ENCODE peak calls at places on chromosomes 16 and 17, in four cellular contexts. S, Q, C and O are unnamed samples.

GRCh38 chr17:34252138-34252889 is 2.8 kb upstream of the CCL2 start:
- DNase-seq in S (peak), Q (peak), C (peak), O (peak)

GRCh38 chr17:70829876-70830275 is 660.5 kb downstream of the KCNJ2 start:
- DNase-seq in S (no peak), Q (no peak), C (no peak), O (no peak)

GRCh38 chr17:9402590-9403199 is 172.9 kb downstream of the STX8 start:
- DNase-seq in S (no peak), Q (peak), C (peak), O (peak)

GRCh38 chr17:76700290-76700626 is 10.5 kb downstream of the MXRA7 start:
- DNase-seq in S (no peak), Q (no peak), C (no peak), O (no peak)

GRCh38 chr17:64385187-64386083 is 5.2 kb downstream of the PECAM1 start:
- DNase-seq in S (peak), Q (no peak), C (no peak), O (no peak)

GRCh38 chr17:80774643-80775281 is 216.9 kb upstream of the CHMP6 start:
- DNase-seq in S (peak), Q (peak), C (peak), O (no peak)

GRCh38 chr16:87027056-87027616 is 290.1 kb downstream of the C16orf95 start:
- DNase-seq in S (no peak), Q (no peak), C (no peak), O (no peak)

GRCh38 chr17:41835214-41835799 is 725 bp downstream of the NT5C3B start:
- DNase-seq in S (no peak), Q (peak), C (no peak), O (no peak)

GRCh38 chr16:89525146-89525913 is 17.1 kb downstream of the SPG7 start:
- DNase-seq in S (no peak), Q (peak), C (no peak), O (peak)

GRCh38 chr16:73173396-73173795 is 125.5 kb upstream of the ZFHX3 start:
- DNase-seq in S (no peak), Q (no peak), C (no peak), O (no peak)